ENCODE peak calls at places on chromosomes 2 and 18, in five cellular contexts. G, F, N, K and T are unnamed samples.

GRCh38 chr2:108909275-108909823 is 79.7 kb downstream of the EDAR start:
- DNase-seq in G (no peak), N (no peak), F (no peak), K (peak), T (no peak)

GRCh38 chr2:133044556-133044955 is 374.6 kb upstream of the LYPD1 start:
- DNase-seq in N (no peak), K (no peak), F (no peak), G (no peak), T (no peak)

GRCh38 chr18:58218111-58218510 is 174.1 kb downstream of the NEDD4L start:
- DNase-seq in F (no peak), N (no peak), K (no peak), G (no peak), T (no peak)

GRCh38 chr18:59079264-59079972 is 60.3 kb upstream of the SEC11C start:
- DNase-seq in K (no peak), N (no peak), G (no peak), F (no peak), T (no peak)

GRCh38 chr2:149894760-149895159 is 307.2 kb upstream of the MMADHC start:
- DNase-seq in F (no peak), G (no peak), K (no peak), N (no peak), T (no peak)

GRCh38 chr18:56869189-56869777 is 218.1 kb downstream of the WDR7 start:
- DNase-seq in G (no peak), F (peak), K (peak), N (no peak), T (no peak)

GRCh38 chr2:227132986-227133385 is 31.0 kb downstream of the COL4A4 start:
- DNase-seq in N (no peak), K (no peak), G (no peak), F (no peak), T (no peak)

GRCh38 chr2:69618362-69618761 is 25.2 kb downstream of the AAK1 start:
- DNase-seq in F (no peak), K (no peak), G (peak), N (no peak), T (no peak)

GRCh38 chr18:59516356-59517155 is 157.5 kb upstream of the LMAN1 start:
- DNase-seq in K (peak), F (no peak), G (peak), N (no peak), T (no peak)

GRCh38 chr2:152453129-152453642 is 118.2 kb downstream of the FMNL2 start:
- DNase-seq in K (no peak), F (no peak), G (no peak), N (no peak), T (no peak)

GRCh38 chr18:79680100-79680879 is 687 bp downstream of the CTDP1 start:
- DNase-seq in K (peak), N (no peak), F (peak), G (no peak), T (no peak)

GRCh38 chr18:41326311-41326710 is 628.7 kb upstream of the PIK3C3 start:
- DNase-seq in K (no peak), F (no peak), N (no peak), G (no peak), T (no peak)

GRCh38 chr2:221502270-221502973 is 69.7 kb downstream of the EPHA4 start:
- DNase-seq in G (no peak), N (no peak), F (no peak), K (no peak), T (no peak)

GRCh38 chr2:238865744-238866355 is 18.0 kb downstream of the TWIST2 start:
- DNase-seq in K (no peak), N (no peak), F (no peak), G (no peak), T (peak)

GRCh38 chr2:144546933-144547332 is 27.0 kb upstream of the ZEB2 start:
- DNase-seq in N (no peak), K (no peak), G (no peak), F (no peak), T (no peak)

GRCh38 chr2:112156152-112156986 is 18.2 kb downstream of the FBLN7 start:
- DNase-seq in G (no peak), F (no peak), K (no peak), N (no peak), T (no peak)

GRCh38 chr2:109436635-109437225 is 177.0 kb downstream of the SEPTIN10 start:
- DNase-seq in G (no peak), F (no peak), K (no peak), N (peak), T (no peak)

GRCh38 chr2:24304098-24304497 is 56.2 kb downstream of the ITSN2 start:
- DNase-seq in F (no peak), K (no peak), G (peak), N (no peak), T (no peak)

GRCh38 chr18:35949903-35950627 is 22.4 kb upstream of the RMP24 start:
- DNase-seq in F (peak), K (peak), N (peak), G (peak), T (no peak)

GRCh38 chr18:52422985-52423601 is 83.1 kb downstream of the DCC start:
- DNase-seq in N (no peak), G (no peak), K (no peak), F (no peak), T (no peak)

GRCh38 chr18:44672506-44672905 is 8.2 kb upstream of the SETBP1 start:
- DNase-seq in G (no peak), F (no peak), N (no peak), K (no peak), T (no peak)

GRCh38 chr2:222912117-222912516 is 51.3 kb downstream of the ACSL3 start:
- DNase-seq in G (no peak), K (no peak), F (peak), N (no peak), T (no peak)

GRCh38 chr2:238290715-238291549 is 2.5 kb upstream of the PER2 start:
- DNase-seq in K (no peak), G (no peak), N (no peak), F (no peak), T (peak)

GRCh38 chr2:167406558-167406957 is 518.3 kb downstream of the XIRP2 start:
- DNase-seq in K (no peak), G (no peak), F (no peak), N (no peak), T (no peak)
- H3K4me3 ChIP-seq in K (no peak), G (no peak), F (no peak), N (no peak), T (no peak)

GRCh38 chr2:217937446-217937845 is 65.3 kb downstream of the TNS1 start:
- DNase-seq in N (no peak), F (no peak), G (no peak), K (peak), T (no peak)

GRCh38 chr2:217938038-217938437 is 64.8 kb downstream of the TNS1 start:
- DNase-seq in N (no peak), K (no peak), G (no peak), F (no peak), T (no peak)

GRCh38 chr2:217940261-217941220 is 62.3 kb downstream of the TNS1 start:
- DNase-seq in F (no peak), G (no peak), K (no peak), N (no peak), T (no peak)

GRCh38 chr2:217939629-217940245 is 63.1 kb downstream of the TNS1 start:
- DNase-seq in F (no peak), G (no peak), N (no peak), K (no peak), T (no peak)

GRCh38 chr2:217939220-217939619 is 63.6 kb downstream of the TNS1 start:
- DNase-seq in N (no peak), K (no peak), F (no peak), G (no peak), T (no peak)
- H3K4me3 ChIP-seq in N (peak), K (no peak), F (no peak), G (peak), T (peak)

GRCh38 chr18:3455090-3455640 is 5.2 kb downstream of the TGIF1 start:
- DNase-seq in G (no peak), N (no peak), F (no peak), K (no peak), T (no peak)
- H3K4me3 ChIP-seq in G (no peak), N (no peak), F (peak), K (peak), T (peak)

GRCh38 chr2:197034292-197034691 is 107.8 kb upstream of the PGAP1 start:
- DNase-seq in N (no peak), G (no peak), F (no peak), K (no peak), T (no peak)

GRCh38 chr2:197033222-197033621 is 106.7 kb upstream of the PGAP1 start:
- DNase-seq in G (no peak), K (no peak), F (no peak), N (no peak), T (no peak)

GRCh38 chr2:197034969-197035368 is 108.5 kb upstream of the PGAP1 start:
- DNase-seq in N (no peak), K (no peak), G (no peak), F (no peak), T (no peak)

GRCh38 chr2:197030090-197030489 is 103.6 kb upstream of the PGAP1 start:
- DNase-seq in G (no peak), K (no peak), N (no peak), F (no peak), T (no peak)

GRCh38 chr2:197031805-197032204 is 105.3 kb upstream of the PGAP1 start:
- DNase-seq in F (peak), K (no peak), G (no peak), N (no peak), T (no peak)
- H3K4me3 ChIP-seq in F (no peak), K (no peak), G (no peak), N (no peak), T (no peak)

DNA sequence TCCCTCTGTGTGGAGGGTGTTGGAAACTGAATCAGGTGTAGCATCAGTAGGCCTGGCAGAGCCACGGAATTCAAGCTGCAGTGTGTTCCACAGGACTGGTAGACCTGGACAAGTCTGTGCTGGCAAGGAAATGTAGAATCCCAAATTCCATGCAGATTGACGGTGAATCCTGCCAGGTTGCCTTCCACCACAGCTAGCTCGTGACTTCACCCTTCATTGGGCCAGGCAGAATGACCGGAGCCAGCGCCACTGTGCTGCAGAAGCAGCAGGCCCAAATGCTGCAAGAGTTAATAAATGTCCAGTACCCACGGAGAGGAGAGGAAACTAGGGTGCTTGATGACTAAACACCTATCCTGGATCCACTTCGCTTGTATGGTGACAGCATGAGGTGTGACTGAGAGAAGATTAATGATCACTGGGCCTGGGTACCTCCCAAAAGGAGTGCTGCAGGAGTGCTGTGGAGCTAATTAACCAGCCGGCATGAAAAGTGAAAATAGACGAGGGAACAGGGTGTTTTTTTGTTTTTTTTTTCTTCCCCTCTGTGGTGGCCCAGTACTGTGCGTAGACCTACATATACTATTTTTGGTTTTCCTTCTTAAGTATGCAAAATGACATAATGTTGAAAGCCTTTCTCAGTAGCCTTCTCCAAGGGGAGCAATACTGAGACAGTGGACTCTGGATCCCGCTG is 122.2 kb downstream of the TANC1 start:
- DNase-seq in N (no peak), K (no peak), G (no peak), F (no peak), T (no peak)
- H3K4me3 ChIP-seq in N (no peak), K (no peak), G (no peak), F (no peak), T (no peak)

GRCh38 chr2:105488198-105488757 is 89.4 kb upstream of the FHL2 start:
- DNase-seq in N (no peak), K (no peak), G (no peak), F (no peak), T (no peak)

GRCh38 chr2:105486762-105487141 is 87.9 kb upstream of the FHL2 start:
- DNase-seq in F (no peak), N (no peak), G (no peak), K (no peak), T (no peak)

GRCh38 chr2:105489168-105489878 is 90.5 kb upstream of the FHL2 start:
- DNase-seq in F (no peak), N (no peak), K (no peak), G (no peak), T (no peak)

GRCh38 chr2:105490204-105490603 is 91.4 kb upstream of the FHL2 start:
- DNase-seq in N (no peak), F (no peak), K (no peak), G (no peak), T (no peak)

GRCh38 chr2:105487142-105488069 is 88.6 kb upstream of the FHL2 start:
- DNase-seq in N (no peak), K (no peak), F (no peak), G (no peak), T (no peak)
- H3K4me3 ChIP-seq in N (no peak), K (no peak), F (no peak), G (no peak), T (no peak)

GRCh38 chr2:11543337-11544216 is 9.7 kb downstream of the GREB1 start:
- DNase-seq in K (no peak), N (no peak), G (no peak), F (no peak), T (no peak)

GRCh38 chr2:11542275-11542819 is 8.5 kb downstream of the GREB1 start:
- DNase-seq in F (no peak), G (no peak), K (no peak), N (no peak), T (no peak)

GRCh38 chr2:11540996-11541692 is 7.3 kb downstream of the GREB1 start:
- DNase-seq in F (no peak), K (no peak), G (no peak), N (no peak), T (no peak)

GRCh38 chr2:11540148-11540995 is 6.5 kb downstream of the GREB1 start:
- DNase-seq in F (no peak), N (no peak), K (no peak), G (peak), T (no peak)

GRCh38 chr2:11541693-11542274 is 7.9 kb downstream of the GREB1 start:
- DNase-seq in G (no peak), F (no peak), N (no peak), K (no peak), T (no peak)
- H3K4me3 ChIP-seq in G (peak), F (no peak), N (no peak), K (no peak), T (no peak)

DNA sequence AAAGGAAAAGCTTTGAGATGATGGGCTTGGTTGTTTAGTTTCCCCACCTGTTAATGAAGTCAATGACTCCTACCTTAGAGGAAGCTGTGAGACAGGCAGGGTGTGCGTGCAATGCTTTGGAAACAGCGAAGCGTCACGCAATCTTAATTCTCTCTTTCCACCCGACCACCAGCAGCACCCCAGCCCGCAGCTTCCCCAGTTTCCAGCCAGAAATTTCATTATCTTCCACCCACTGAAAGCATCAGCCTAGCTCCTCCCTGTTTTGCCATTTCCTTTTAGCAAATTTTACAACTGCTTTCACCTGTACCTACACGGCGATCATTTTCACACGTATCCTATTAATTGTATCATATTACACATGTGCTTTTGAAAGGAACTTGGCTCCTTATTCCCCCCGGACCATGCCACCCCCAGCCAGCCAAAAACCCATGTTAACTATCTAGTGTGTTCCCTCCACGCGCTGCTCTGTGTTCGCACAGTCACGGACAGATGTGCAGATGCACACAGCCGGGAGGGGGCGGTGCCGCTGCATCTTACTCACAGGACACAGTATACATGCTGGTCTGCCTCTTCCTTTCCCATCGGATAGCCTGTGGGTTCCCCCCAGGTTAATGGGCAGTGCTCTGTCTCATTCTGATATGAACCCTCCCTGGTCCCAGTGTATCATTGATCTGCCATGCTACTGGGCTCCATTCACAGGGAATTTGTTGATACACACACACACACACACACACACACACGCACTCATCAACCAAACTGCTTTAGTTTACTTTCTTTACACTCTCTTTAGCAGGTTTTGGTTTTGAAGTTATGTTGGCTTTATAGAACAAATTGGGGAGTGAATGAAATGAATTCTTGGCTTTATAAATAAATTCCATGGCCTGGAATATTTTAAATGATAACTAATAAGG is 22.4 kb downstream of the CYP27C1 start:
- DNase-seq in G (peak), N (no peak), F (peak), K (peak), T (peak)
- H3K4me3 ChIP-seq in G (no peak), N (no peak), F (no peak), K (no peak), T (no peak)

DNA sequence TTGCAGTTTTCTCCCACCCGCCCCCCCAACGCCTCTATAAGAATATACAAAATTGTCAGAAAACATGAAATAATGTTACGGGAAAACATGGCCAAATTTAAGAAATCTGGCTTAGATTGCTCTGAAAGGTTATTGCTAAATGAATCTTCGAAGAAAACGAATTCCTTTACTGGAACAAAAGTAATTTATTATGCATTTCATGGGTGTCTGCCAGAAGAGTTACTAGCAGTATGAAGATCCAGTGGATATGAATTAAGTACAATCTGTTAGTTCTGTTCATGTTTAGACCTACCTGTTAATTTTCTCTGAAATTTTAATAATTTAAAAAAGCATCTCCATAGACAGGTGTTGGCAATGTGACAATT is 21.9 kb downstream of the GATA6 start:
- DNase-seq in F (no peak), G (no peak), N (no peak), K (no peak), T (no peak)
- H3K4me3 ChIP-seq in F (no peak), G (no peak), N (no peak), K (no peak), T (no peak)

DNA sequence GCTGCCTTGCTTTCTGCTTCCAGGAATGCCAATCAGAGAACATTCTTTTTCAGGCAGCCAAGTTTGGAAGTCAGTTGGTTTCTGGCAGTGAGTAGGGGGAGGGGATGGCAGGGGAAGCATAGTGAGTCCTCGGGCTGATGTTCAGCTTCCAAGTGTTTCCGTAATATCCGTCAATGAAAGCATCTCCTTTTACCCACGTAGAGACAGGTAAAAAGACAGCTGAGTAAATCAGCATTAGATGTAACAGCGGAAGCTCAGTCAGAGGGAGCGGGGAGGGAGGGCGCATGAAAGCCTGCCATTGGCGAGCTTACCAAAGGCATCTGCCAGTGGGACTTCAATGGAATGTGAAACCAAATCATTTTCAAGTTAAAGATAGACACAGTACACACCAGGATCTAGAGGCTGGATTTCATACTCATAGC is 117.1 kb upstream of the DTNA start:
- DNase-seq in N (no peak), G (peak), K (no peak), F (no peak), T (no peak)
- H3K4me3 ChIP-seq in N (peak), G (peak), K (no peak), F (no peak), T (peak)